ENCODE peak calls at places on chromosomes 12 and 14, in four cellular contexts. One of them, this sample, is unnamed.

GRCh38 chr14:72450473-72451044 is 443.3 kb downstream of the DPF3 start:
- DNase-seq in aorta: no peak
- DNase-seq in endodermal cell: no peak
- DNase-seq in CD8-positive, alpha-beta T cell: no peak
- DNase-seq in this sample: no peak

GRCh38 chr14:97206948-97207347 is 409.8 kb downstream of the VRK1 start:
- DNase-seq in CD8-positive, alpha-beta T cell: no peak
- DNase-seq in endodermal cell: no peak
- DNase-seq in aorta: no peak
- DNase-seq in this sample: no peak

GRCh38 chr14:104749111-104749649 is 3.8 kb upstream of the SIVA1 start:
- DNase-seq in endodermal cell: peak; percentile 61
- DNase-seq in aorta: peak; percentile 77
- DNase-seq in CD8-positive, alpha-beta T cell: no peak
- DNase-seq in this sample: peak; percentile 61

GRCh38 chr12:45611495-45611894 is 118.0 kb upstream of the ARID2 start:
- DNase-seq in aorta: no peak
- DNase-seq in CD8-positive, alpha-beta T cell: no peak
- DNase-seq in endodermal cell: no peak
- DNase-seq in this sample: no peak

GRCh38 chr14:31059152-31059924 is 33.2 kb upstream of the STRN3 start:
- DNase-seq in aorta: peak; percentile 54
- DNase-seq in CD8-positive, alpha-beta T cell: no peak
- DNase-seq in endodermal cell: peak; percentile 84
- DNase-seq in this sample: no peak

GRCh38 chr14:81625343-81625742 is 91.7 kb upstream of the SEL1L start:
- DNase-seq in aorta: no peak
- DNase-seq in CD8-positive, alpha-beta T cell: no peak
- DNase-seq in endodermal cell: no peak
- DNase-seq in this sample: no peak

GRCh38 chr12:116066381-116067230 is 210.9 kb downstream of the MED13L start:
- DNase-seq in endodermal cell: peak; percentile 80
- DNase-seq in aorta: peak; percentile 64
- DNase-seq in CD8-positive, alpha-beta T cell: peak; percentile 62
- DNase-seq in this sample: peak; percentile 33

GRCh38 chr12:63525831-63526230 is 142.5 kb downstream of the DPY19L2 start:
- DNase-seq in aorta: no peak
- DNase-seq in endodermal cell: no peak
- DNase-seq in CD8-positive, alpha-beta T cell: no peak
- DNase-seq in this sample: no peak

GRCh38 chr12:109423392-109423791 is 53.7 kb downstream of the KCTD10 start:
- DNase-seq in CD8-positive, alpha-beta T cell: no peak
- DNase-seq in aorta: no peak
- DNase-seq in endodermal cell: peak; percentile 14
- DNase-seq in this sample: no peak

GRCh38 chr12:109418848-109419474 is 58.1 kb downstream of the KCTD10 start:
- DNase-seq in aorta: no peak
- DNase-seq in endodermal cell: no peak
- DNase-seq in CD8-positive, alpha-beta T cell: no peak
- DNase-seq in this sample: no peak

GRCh38 chr12:109422251-109422650 is 54.8 kb downstream of the KCTD10 start:
- DNase-seq in aorta: no peak
- DNase-seq in CD8-positive, alpha-beta T cell: no peak
- DNase-seq in endodermal cell: peak; percentile 59
- DNase-seq in this sample: no peak

DNA sequence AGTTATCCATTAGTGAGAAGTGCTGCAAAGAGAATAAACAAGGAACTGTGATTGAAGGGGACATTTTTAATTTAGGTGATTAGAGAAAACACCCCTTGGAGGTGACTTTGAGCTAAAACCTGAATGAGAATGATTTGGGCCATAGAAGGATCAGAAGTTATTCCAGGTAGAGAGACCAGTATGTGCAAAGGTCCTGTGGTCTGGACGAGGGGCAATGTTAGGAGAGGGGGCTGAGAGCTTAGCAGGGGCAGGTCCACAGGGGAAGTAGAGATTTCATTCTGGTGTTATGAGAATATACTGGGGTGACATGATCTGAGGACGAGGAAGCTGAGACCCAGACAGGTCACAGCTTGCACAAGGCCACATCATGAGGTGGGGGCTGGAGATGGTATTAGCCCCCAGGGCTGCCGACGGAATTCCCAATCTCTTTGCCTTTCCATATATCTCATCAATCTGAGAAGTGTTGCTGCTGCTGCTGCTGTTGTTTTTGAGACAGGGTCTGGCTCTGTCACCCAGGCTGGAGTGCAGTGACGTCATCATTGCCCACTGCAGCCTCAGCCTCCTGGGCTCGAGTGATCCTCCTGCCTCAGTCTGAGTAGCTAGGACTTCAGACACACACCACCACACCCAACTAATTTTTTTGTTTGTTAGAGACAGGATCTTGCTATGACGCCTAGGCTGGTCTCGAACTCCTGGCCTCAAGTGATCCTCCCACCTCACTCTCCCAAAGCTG is 55.6 kb downstream of the KCTD10 start:
- DNase-seq in CD8-positive, alpha-beta T cell: no peak
- DNase-seq in endodermal cell: no peak
- DNase-seq in aorta: no peak
- DNase-seq in this sample: no peak
- H3K27ac ChIP-seq in CD8-positive, alpha-beta T cell: no peak overlapping the region
- H3K27ac ChIP-seq in endodermal cell: no peak overlapping the region
- H3K27ac ChIP-seq in aorta: no peak overlapping the region
- H3K27ac ChIP-seq in this sample: no peak overlapping the region

GRCh38 chr12:124545508-124546418 is 21.6 kb downstream of the NCOR2 start:
- DNase-seq in aorta: peak; percentile 78
- DNase-seq in CD8-positive, alpha-beta T cell: peak; percentile 32
- DNase-seq in endodermal cell: no peak
- DNase-seq in this sample: no peak

GRCh38 chr12:124548854-124549378 is 18.5 kb downstream of the NCOR2 start:
- DNase-seq in aorta: peak; percentile 82
- DNase-seq in endodermal cell: no peak
- DNase-seq in CD8-positive, alpha-beta T cell: no peak
- DNase-seq in this sample: no peak

GRCh38 chr12:124544983-124545382 is 22.4 kb downstream of the NCOR2 start:
- DNase-seq in aorta: no peak
- DNase-seq in CD8-positive, alpha-beta T cell: no peak
- DNase-seq in endodermal cell: no peak
- DNase-seq in this sample: no peak

GRCh38 chr12:124549629-124550028 is 17.8 kb downstream of the NCOR2 start:
- DNase-seq in aorta: no peak
- DNase-seq in endodermal cell: no peak
- DNase-seq in CD8-positive, alpha-beta T cell: no peak
- DNase-seq in this sample: no peak

GRCh38 chr12:124547626-124548025 is 19.8 kb downstream of the NCOR2 start:
- DNase-seq in aorta: no peak
- DNase-seq in endodermal cell: no peak
- DNase-seq in CD8-positive, alpha-beta T cell: no peak
- DNase-seq in this sample: no peak
- H3K4me1 ChIP-seq in aorta: no peaks in the 10 kb centered on the region
- H3K4me1 ChIP-seq in endodermal cell: peaks cover 6% of the 10 kb centered on the region
- H3K4me1 ChIP-seq in CD8-positive, alpha-beta T cell: peaks cover 63% of the 10 kb centered on the region
- H3K4me1 ChIP-seq in this sample: peaks cover 67% of the 10 kb centered on the region

DNA sequence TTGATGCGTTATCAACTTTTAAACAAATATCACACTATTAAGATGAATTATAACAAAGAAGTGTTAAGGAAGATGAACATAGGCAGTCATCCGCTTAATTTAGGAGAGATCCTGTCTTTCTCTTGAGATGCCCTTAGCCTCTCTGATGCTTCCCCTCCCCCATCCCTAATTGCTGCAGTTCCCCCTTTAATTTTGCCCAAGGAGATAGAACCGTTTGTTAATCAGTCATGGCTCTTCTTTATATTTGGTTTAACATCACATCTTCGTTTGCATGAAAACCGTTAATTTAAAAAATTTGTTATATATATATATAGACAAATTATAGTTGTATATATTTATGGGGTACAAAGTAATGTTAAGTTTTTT is 1.9 kb downstream of the ALX1 start:
- DNase-seq in aorta: no peak
- DNase-seq in endodermal cell: no peak
- DNase-seq in CD8-positive, alpha-beta T cell: no peak
- DNase-seq in this sample: no peak
- H3K27me3 ChIP-seq in aorta: no peaks in the 10 kb centered on the region
- H3K27me3 ChIP-seq in endodermal cell: peaks cover 47% of the 10 kb centered on the region
- H3K27me3 ChIP-seq in CD8-positive, alpha-beta T cell: no peaks in the 10 kb centered on the region
- H3K27me3 ChIP-seq in this sample: peaks cover 26% of the 10 kb centered on the region

DNA sequence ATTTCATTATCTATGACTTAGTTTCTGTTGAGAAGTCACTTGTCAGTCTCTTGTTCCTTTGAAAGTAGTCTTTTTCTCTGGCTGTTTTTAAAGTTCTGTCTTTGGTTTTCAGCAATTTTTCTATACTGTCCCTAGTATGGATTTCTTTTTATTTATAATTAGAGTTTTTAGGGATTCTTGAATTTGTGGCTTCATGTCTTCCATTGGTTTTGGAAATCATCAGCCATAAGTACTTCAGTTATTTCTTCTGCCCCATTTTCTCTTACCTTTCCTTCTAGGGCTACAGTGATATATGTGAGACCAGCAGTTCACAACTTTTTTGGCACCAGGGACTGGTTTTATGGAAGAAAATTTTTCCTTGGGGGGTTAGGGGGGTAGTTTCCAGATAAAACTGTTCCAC is 90.0 kb upstream of the EVL start:
- DNase-seq in CD8-positive, alpha-beta T cell: no peak
- DNase-seq in aorta: no peak
- DNase-seq in endodermal cell: no peak
- DNase-seq in this sample: no peak
- H3K27ac ChIP-seq in CD8-positive, alpha-beta T cell: no peak overlapping the region
- H3K27ac ChIP-seq in aorta: no peak overlapping the region
- H3K27ac ChIP-seq in endodermal cell: no peak overlapping the region
- H3K27ac ChIP-seq in this sample: no peak overlapping the region

DNA sequence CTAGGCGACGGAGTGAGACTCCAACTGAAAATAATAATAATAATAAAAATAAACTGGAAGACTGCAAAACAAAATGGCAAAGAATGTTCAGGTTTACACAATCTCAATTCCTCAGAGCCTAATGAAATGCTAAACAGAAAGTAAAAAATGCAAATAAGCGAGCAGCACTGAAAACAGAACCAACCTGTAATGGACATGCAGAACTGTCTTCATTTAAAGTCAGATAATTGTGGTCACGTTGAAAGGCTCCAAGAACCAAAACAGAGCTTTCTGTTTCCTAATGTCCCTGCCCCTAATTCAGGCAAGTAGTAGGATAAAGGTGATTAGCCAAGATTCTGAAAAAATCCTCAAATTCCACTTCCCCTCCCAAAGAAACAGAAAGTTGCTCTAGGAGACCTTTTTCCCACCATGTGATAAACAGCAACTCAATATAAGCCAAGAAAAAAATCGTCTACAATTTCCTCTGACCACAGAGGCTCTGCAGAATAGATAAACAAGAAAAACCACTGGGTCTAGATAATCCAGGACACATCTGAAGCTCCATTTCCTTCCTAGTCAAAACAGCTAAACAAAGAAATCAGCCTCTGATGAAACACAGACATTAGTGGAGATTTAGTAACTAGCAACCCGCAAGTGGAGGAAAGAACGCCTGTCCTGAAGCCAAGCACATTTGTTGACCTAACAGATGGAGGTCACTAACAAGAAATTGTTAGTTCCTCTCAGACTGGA is 3.0 kb downstream of the MIS18BP1 start:
- DNase-seq in aorta: no peak
- DNase-seq in CD8-positive, alpha-beta T cell: no peak
- DNase-seq in endodermal cell: no peak
- DNase-seq in this sample: no peak
- H3K4me1 ChIP-seq in aorta: no peaks in the 10 kb centered on the region
- H3K4me1 ChIP-seq in CD8-positive, alpha-beta T cell: peaks cover 20% of the 10 kb centered on the region
- H3K4me1 ChIP-seq in endodermal cell: no peaks in the 10 kb centered on the region
- H3K4me1 ChIP-seq in this sample: peaks cover 19% of the 10 kb centered on the region